ENCODE peak calls at places on chromosomes 11 and 22, in six cellular contexts. C, G, T, E, Q and D are unnamed samples.

GRCh38 chr11:72586591-72587090 is 87.6 kb downstream of the PDE2A start:
- DNase-seq in C (no peak), G (no peak), T (no peak), E (no peak), Q (no peak), D (no peak)

GRCh38 chr22:46660604-46661201 is 40.5 kb downstream of the GRAMD4 start:
- DNase-seq in C (no peak), G (no peak), T (no peak), E (no peak), Q (no peak), D (no peak)

GRCh38 chr11:47415949-47416472 is 7.6 kb downstream of the SLC39A13 start:
- DNase-seq in C (no peak), G (peak), T (no peak), E (peak), Q (peak), D (peak)

GRCh38 chr11:43708776-43709175 is 28.2 kb downstream of the HSD17B12 start:
- DNase-seq in C (no peak), G (no peak), T (no peak), E (no peak), Q (no peak), D (peak)

GRCh38 chr11:116972692-116973091 is 125.5 kb downstream of the SIK3 start:
- DNase-seq in C (no peak), G (no peak), T (no peak), E (no peak), Q (no peak), D (no peak)

GRCh38 chr11:110086892-110087309 is 6.3 kb upstream of the ZC3H12C start:
- DNase-seq in C (no peak), G (no peak), T (no peak), E (peak), Q (no peak), D (no peak)

GRCh38 chr11:34075178-34075820 is 23.8 kb downstream of the CAPRIN1 start:
- DNase-seq in C (no peak), G (no peak), T (no peak), E (peak), Q (no peak), D (no peak)

GRCh38 chr11:76237914-76238313 is 31.6 kb upstream of the WNT11 start:
- DNase-seq in C (no peak), G (no peak), T (no peak), E (peak), Q (no peak), D (no peak)

GRCh38 chr22:28148816-28149465 is 229.9 kb upstream of the PITPNB start:
- DNase-seq in C (no peak), G (no peak), T (no peak), E (peak), Q (no peak), D (no peak)

GRCh38 chr11:101974255-101974654 is 57.9 kb upstream of the ANGPTL5 start:
- DNase-seq in C (no peak), G (no peak), T (no peak), E (peak), Q (peak), D (peak)

GRCh38 chr11:100961633-100962032 is 168.0 kb downstream of the PGR start:
- DNase-seq in C (no peak), G (no peak), T (no peak), E (peak), Q (no peak), D (no peak)

GRCh38 chr11:4983851-4984250 is 10.8 kb upstream of the OR51L1 start:
- DNase-seq in C (no peak), G (no peak), T (no peak), E (no peak), Q (no peak), D (no peak)

GRCh38 chr22:22110548-22111266 is 128.1 kb upstream of the TOP3B start:
- DNase-seq in C (peak), G (no peak), T (peak), E (peak), Q (peak), D (peak)

GRCh38 chr22:34812631-34813030 is 253.3 kb upstream of the ISX start:
- DNase-seq in C (no peak), G (no peak), T (no peak), E (no peak), Q (no peak), D (no peak)

GRCh38 chr11:12066799-12067508 is 43.4 kb upstream of the MICAL2 start:
- DNase-seq in C (no peak), G (no peak), T (no peak), E (no peak), Q (no peak), D (peak)